ENCODE peak calls at places on chromosome 13, in five cellular contexts. P is IMR-90, N is SK-N-SH, D is K562, M is GM12878. E is an unnamed sample.

GRCh38 chr13:73922728-73923393 is 211.3 kb downstream of the KLF12 start:
- DNase-seq in P (peak), N (peak), D (no peak), M (no peak), E (no peak)

GRCh38 chr13:65090191-65090590 is 2139.9 kb downstream of the PCDH9 start:
- DNase-seq in P (no peak), N (no peak), D (no peak), M (no peak), E (no peak)

GRCh38 chr13:98978280-98978679 is 416 bp upstream of the DOCK9 start:
- DNase-seq in P (peak), N (no peak), D (no peak), M (no peak), E (no peak)

GRCh38 chr13:46183018-46183940 is 1.3 kb upstream of the LCP1 start:
- DNase-seq in P (no peak), N (no peak), D (peak), M (no peak), E (no peak)

GRCh38 chr13:60990032-60990733 is 425.5 kb downstream of the PCDH20 start:
- DNase-seq in P (no peak), N (no peak), D (no peak), M (no peak), E (peak)

GRCh38 chr13:100789481-100789880 is 114.9 kb upstream of the TMTC4 start:
- DNase-seq in P (no peak), N (no peak), D (no peak), M (no peak), E (no peak)

GRCh38 chr13:59211636-59212035 is 952.1 kb downstream of the DIAPH3 start:
- DNase-seq in P (no peak), N (no peak), D (no peak), M (no peak), E (no peak)

GRCh38 chr13:99031725-99032298 is 53.9 kb upstream of the DOCK9 start:
- DNase-seq in P (no peak), N (no peak), D (no peak), M (no peak), E (no peak)

GRCh38 chr13:105678072-105678471 is 857.4 kb downstream of the EFNB2 start:
- DNase-seq in P (no peak), N (no peak), D (no peak), M (no peak), E (no peak)

GRCh38 chr13:64488731-64489130 is 2741.4 kb downstream of the PCDH9 start:
- DNase-seq in P (peak), N (no peak), D (no peak), M (no peak), E (no peak)

GRCh38 chr13:100941811-100942361 is 267.3 kb upstream of the TMTC4 start:
- DNase-seq in P (peak), N (no peak), D (no peak), M (no peak), E (no peak)

GRCh38 chr13:29706923-29707322 is 111.4 kb upstream of the SLC7A1 start:
- DNase-seq in P (no peak), N (no peak), D (no peak), M (no peak), E (no peak)

GRCh38 chr13:45055902-45056648 is 64.2 kb upstream of the GTF2F2 start:
- DNase-seq in P (peak), N (no peak), D (peak), M (no peak), E (no peak)

GRCh38 chr13:25881946-25882574 is 169.8 kb downstream of the SHISA2 start:
- DNase-seq in P (no peak), N (peak), D (no peak), M (no peak), E (no peak)

GRCh38 chr13:19860884-19861655 is 2.4 kb downstream of the ZMYM5 start:
- DNase-seq in P (peak), N (no peak), D (no peak), M (no peak), E (no peak)

GRCh38 chr13:81171065-81171647 is 830.2 kb upstream of the SPRY2 start:
- DNase-seq in P (no peak), N (peak), D (peak), M (no peak), E (no peak)

GRCh38 chr13:73880365-73880764 is 253.8 kb downstream of the KLF12 start:
- DNase-seq in P (peak), N (no peak), D (no peak), M (no peak), E (no peak)

GRCh38 chr13:106548064-106548696 is 12.7 kb upstream of the EFNB2 start:
- DNase-seq in P (peak), N (no peak), D (no peak), M (no peak), E (no peak)

GRCh38 chr13:26785845-26786630 is 25.5 kb upstream of the GPR12 start:
- DNase-seq in P (no peak), N (no peak), D (no peak), M (no peak), E (no peak)

GRCh38 chr13:35764359-35765015 is 288.0 kb upstream of the MAB21L1 start:
- DNase-seq in P (no peak), N (no peak), D (no peak), M (no peak), E (no peak)

GRCh38 chr13:39602614-39603366 is at the start of gene LHFPL6:
- DNase-seq in P (peak), N (peak), D (peak), M (no peak), E (peak)

GRCh38 chr13:46160474-46161066 is 21.4 kb downstream of the LCP1 start:
- DNase-seq in P (peak), N (peak), D (peak), M (no peak), E (peak)

GRCh38 chr13:86572115-86572514 is 772.9 kb upstream of the SLITRK6 start:
- DNase-seq in P (peak), N (no peak), D (no peak), M (no peak), E (no peak)

GRCh38 chr13:98171806-98172569 is 5.1 kb downstream of the RNF113B start:
- DNase-seq in P (peak), N (peak), D (peak), M (no peak), E (no peak)

GRCh38 chr13:40585911-40586471 is 80.5 kb downstream of the FOXO1 start:
- DNase-seq in P (no peak), N (no peak), D (no peak), M (no peak), E (no peak)

GRCh38 chr13:111969551-111970135 is 97.3 kb upstream of the SOX1 start:
- DNase-seq in P (no peak), N (no peak), D (no peak), M (no peak), E (no peak)

GRCh38 chr13:111970501-111971155 is 96.3 kb upstream of the SOX1 start:
- DNase-seq in P (no peak), N (no peak), D (no peak), M (no peak), E (no peak)

GRCh38 chr13:111974065-111974640 is 92.8 kb upstream of the SOX1 start:
- DNase-seq in P (no peak), N (no peak), D (no peak), M (no peak), E (no peak)

GRCh38 chr13:111973186-111974064 is 93.5 kb upstream of the SOX1 start:
- DNase-seq in P (no peak), N (no peak), D (no peak), M (no peak), E (no peak)

DNA sequence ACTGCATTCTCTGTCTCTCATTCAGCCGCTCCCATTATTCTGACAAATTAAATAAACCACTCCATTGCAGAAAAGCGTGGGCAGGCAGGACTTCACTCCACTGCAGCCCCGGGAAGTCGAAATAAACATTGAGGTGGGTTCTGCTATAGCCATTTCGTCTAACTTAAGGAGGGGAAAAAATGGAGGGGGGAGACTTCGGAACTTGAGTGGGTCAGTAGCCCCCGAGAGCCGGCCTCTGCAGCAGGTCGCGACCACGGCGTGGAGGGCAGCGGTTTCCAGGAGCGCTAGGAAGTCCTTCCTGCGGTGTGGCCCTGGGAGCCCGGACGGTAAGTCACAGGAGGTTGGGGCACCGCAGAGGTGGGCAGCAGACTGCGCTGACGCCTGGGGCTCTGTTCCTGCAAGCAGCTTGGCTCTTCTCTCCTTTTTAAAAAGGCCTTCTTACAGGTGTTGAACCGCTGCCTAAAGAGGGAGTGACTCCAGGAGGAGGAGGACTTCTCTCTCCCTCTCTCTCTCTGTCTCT is 94.6 kb upstream of the SOX1 start:
- DNase-seq in P (no peak), N (no peak), D (no peak), M (no peak), E (no peak)
- TF ChIP-seq RCOR1 in P (no peak), N (no peak), D (no peak), M (no peak), E (no peak)

GRCh38 chr13:114112826-114113322 is 19.5 kb downstream of the RASA3 start:
- DNase-seq in P (no peak), N (no peak), D (no peak), M (no peak), E (no peak)

GRCh38 chr13:114113961-114114360 is 18.5 kb downstream of the RASA3 start:
- DNase-seq in P (no peak), N (no peak), D (no peak), M (no peak), E (no peak)

GRCh38 chr13:114115796-114116195 is 16.6 kb downstream of the RASA3 start:
- DNase-seq in P (no peak), N (no peak), D (no peak), M (no peak), E (no peak)

GRCh38 chr13:114116734-114117133 is 15.7 kb downstream of the RASA3 start:
- DNase-seq in P (no peak), N (no peak), D (no peak), M (no peak), E (no peak)

GRCh38 chr13:114115191-114115671 is 17.2 kb downstream of the RASA3 start:
- DNase-seq in P (peak), N (no peak), D (peak), M (no peak), E (no peak)
- TF ChIP-seq RCOR1 in P (peak), N (no peak), D (no peak), M (no peak), E (no peak)

GRCh38 chr13:112652512-112653458 is 37.1 kb upstream of the ATP11A start:
- DNase-seq in P (no peak), N (no peak), D (no peak), M (no peak), E (no peak)

GRCh38 chr13:112655898-112656297 is 33.9 kb upstream of the ATP11A start:
- DNase-seq in P (no peak), N (no peak), D (no peak), M (no peak), E (no peak)

GRCh38 chr13:112651306-112651705 is 38.5 kb upstream of the ATP11A start:
- DNase-seq in P (no peak), N (no peak), D (no peak), M (no peak), E (no peak)

GRCh38 chr13:112651750-112652511 is 37.9 kb upstream of the ATP11A start:
- DNase-seq in P (no peak), N (no peak), D (no peak), M (no peak), E (no peak)

DNA sequence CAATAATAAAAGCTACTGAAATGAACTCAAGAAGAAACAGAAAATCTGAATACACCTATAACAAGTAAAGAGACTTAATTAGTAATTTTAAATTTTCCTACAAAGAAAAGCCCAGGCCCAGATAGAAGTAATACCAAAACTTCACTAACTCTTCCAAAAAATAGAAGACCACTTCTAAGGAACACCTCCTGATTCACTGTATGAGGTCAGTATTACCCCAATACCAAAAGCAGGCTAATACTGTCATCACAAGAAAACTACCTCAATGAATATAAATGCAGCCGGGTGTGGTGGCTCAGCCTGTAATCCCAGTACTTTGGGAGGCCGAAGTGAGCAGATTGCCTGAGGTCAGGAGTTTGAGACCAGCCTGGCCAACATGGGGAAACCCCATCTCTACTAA is 36.0 kb upstream of the ATP11A start:
- DNase-seq in P (no peak), N (no peak), D (no peak), M (no peak), E (no peak)
- TF ChIP-seq RCOR1 in P (no peak), N (no peak), D (no peak), M (no peak), E (no peak)

DNA sequence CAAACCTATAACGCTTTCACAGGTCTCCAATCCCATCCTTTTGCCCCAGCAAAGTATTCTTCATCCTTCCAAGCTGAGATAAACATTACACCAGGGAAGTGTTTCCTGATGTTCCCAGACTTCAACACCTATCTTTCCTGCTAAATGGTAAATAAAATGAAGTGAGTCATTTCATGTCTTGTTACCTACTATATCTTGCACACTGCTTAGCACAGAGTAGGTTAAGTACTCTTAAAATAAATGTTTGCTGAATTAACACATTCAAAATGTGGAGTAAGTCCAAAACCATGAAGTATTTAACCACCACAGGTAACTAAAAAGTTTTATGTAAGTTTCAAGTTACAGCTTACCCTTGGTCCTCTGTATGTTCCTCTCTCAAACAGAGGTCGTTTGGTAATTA is 3.4 kb downstream of the RBM26 start:
- DNase-seq in P (no peak), N (no peak), D (no peak), M (no peak), E (no peak)
- TF ChIP-seq RCOR1 in P (no peak), N (no peak), D (no peak), M (no peak), E (no peak)

GRCh38 chr13:50241479-50241878 is 226.2 kb downstream of the KCNRG start:
- DNase-seq in P (no peak), N (no peak), D (no peak), M (no peak), E (no peak)

GRCh38 chr13:50235604-50236003 is 220.4 kb downstream of the KCNRG start:
- DNase-seq in P (no peak), N (no peak), D (no peak), M (no peak), E (no peak)

GRCh38 chr13:50238922-50239321 is 223.7 kb downstream of the KCNRG start:
- DNase-seq in P (no peak), N (no peak), D (no peak), M (no peak), E (no peak)

GRCh38 chr13:50236898-50237318 is 221.7 kb downstream of the KCNRG start:
- DNase-seq in P (peak), N (no peak), D (no peak), M (peak), E (no peak)
- TF ChIP-seq RCOR1 in P (no peak), N (no peak), D (no peak), M (peak), E (no peak)

E was measured in A549.